ENCODE peak calls at places on chromosome 16, in four cellular contexts. A is esophagus squamous epithelium, H is OCI-LY7, S is cardiac muscle cell. X is an unnamed sample.

GRCh38 chr16:12336158-12336557 is 359.6 kb downstream of the SNX29 start:
- DNase-seq in H (no peak), S (no peak), A (no peak), X (no peak)

GRCh38 chr16:56615353-56615752 is 7.0 kb downstream of the MT2A start:
- DNase-seq in S (no peak), H (no peak), A (no peak), X (no peak)

GRCh38 chr16:14501331-14502255 is 128.5 kb downstream of the PARN start:
- DNase-seq in S (peak; percentile 64), A (no peak), H (no peak), X (peak; percentile 56)

GRCh38 chr16:48013476-48013875 is 142.3 kb downstream of the ABCC12 start:
- DNase-seq in H (no peak), A (no peak), S (no peak), X (no peak)

GRCh38 chr16:80741716-80742115 is 62.7 kb downstream of the CDYL2 start:
- DNase-seq in S (no peak), H (no peak), A (no peak), X (no peak)

GRCh38 chr16:75007443-75007842 is 8.6 kb downstream of the ZNRF1 start:
- DNase-seq in H (no peak), A (no peak), S (no peak), X (no peak)

GRCh38 chr16:674214-674881 is 1.1 kb upstream of the RHBDL1 start:
- DNase-seq in A (no peak), S (no peak), H (no peak), X (no peak)

GRCh38 chr16:75113541-75114121 is 2.9 kb downstream of the LDHD start:
- DNase-seq in H (no peak), S (no peak), A (no peak), X (no peak)

GRCh38 chr16:3744018-3744417 is 26.7 kb upstream of the TRAP1 start:
- DNase-seq in H (no peak), A (no peak), S (no peak), X (no peak)

GRCh38 chr16:3274490-3274889 is 8.8 kb upstream of the ZNF263 start:
- DNase-seq in A (no peak), H (peak; percentile 60), S (peak; percentile 32), X (no peak)

GRCh38 chr16:79184464-79184863 is 416.1 kb downstream of the MAF start:
- DNase-seq in H (no peak), S (no peak), A (no peak), X (no peak)

DNA sequence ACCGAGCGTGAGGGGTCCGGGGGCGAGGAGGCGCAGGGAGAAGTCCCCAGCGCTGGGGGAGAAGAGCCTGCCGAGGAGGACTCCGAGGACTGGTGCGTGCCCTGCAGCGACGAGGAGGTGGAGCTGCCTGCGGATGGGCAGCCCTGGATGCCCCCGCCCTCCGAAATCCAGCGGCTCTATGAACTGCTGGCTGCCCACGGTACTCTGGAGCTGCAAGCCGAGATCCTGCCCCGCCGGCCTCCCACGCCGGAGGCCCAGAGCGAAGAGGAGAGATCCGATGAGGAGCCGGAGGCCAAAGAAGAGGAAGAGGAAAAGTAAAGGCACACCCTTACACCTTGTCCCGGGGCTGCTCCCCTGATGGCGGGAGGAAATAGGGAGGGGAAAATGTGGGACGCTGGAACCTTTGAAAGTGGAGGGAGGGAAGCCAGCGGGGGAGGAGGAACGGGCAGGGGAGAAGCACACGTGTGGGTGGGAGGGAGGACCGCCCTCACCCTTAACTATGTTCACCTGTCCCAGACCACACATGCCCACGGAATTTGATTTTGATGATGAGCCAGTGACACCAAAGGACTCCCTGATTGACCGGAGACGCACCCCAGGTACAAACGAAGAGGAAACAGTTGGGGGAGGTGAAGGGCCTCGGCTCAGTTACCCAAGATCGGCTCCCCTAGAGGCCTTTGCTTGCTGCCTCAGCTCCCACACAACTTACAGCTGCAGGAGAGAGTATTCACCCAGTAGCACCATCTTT is 916 bp downstream of the PAGR1 start:
- DNase-seq in S (peak; percentile 73), H (peak; percentile 80), A (no peak), X (peak; percentile 57)
- H3K4me1 ChIP-seq in S (peaks cover 12% of the 10 kb centered on the region), H (peaks cover 56% of the 10 kb centered on the region), A (peaks cover 43% of the 10 kb centered on the region), X (peaks cover 27% of the 10 kb centered on the region)

DNA sequence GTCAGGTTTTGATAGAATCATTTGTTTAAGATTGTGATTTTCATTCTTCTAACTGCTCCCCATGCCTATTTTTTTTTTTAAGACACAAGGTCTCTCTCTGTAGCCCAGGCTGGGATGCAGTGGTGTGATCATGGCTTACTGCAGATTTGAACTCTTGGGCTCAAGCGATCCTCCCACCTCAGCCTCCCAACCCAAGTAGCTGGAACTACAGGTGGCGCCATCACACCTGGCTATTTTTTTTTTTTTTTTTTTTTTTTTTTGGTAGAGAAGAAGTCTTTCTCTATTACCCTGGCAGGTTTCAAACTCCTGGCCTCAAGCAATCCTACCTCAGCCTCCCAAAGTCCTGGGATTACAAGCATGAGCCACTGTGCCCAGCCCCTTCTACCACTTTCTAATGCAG is 223.3 kb downstream of the CBLN1 start:
- DNase-seq in H (peak; percentile 40), A (no peak), S (no peak), X (no peak)
- H3K4me1 ChIP-seq in H (peaks cover 25% of the 10 kb centered on the region), A (no peaks in the 10 kb centered on the region), S (no peaks in the 10 kb centered on the region), X (no peaks in the 10 kb centered on the region)

GRCh38 chr16:89409161-89409711 is 81.1 kb downstream of the ANKRD11 start:
- DNase-seq in S (no peak), A (no peak), H (no peak), X (no peak)

GRCh38 chr16:89411335-89411850 is 79.0 kb downstream of the ANKRD11 start:
- DNase-seq in H (no peak), S (no peak), A (no peak), X (no peak)

GRCh38 chr16:89408315-89408714 is 82.0 kb downstream of the ANKRD11 start:
- DNase-seq in H (no peak), A (no peak), S (no peak), X (no peak)

GRCh38 chr16:89410794-89411309 is 79.5 kb downstream of the ANKRD11 start:
- DNase-seq in S (no peak), H (no peak), A (no peak), X (no peak)

DNA sequence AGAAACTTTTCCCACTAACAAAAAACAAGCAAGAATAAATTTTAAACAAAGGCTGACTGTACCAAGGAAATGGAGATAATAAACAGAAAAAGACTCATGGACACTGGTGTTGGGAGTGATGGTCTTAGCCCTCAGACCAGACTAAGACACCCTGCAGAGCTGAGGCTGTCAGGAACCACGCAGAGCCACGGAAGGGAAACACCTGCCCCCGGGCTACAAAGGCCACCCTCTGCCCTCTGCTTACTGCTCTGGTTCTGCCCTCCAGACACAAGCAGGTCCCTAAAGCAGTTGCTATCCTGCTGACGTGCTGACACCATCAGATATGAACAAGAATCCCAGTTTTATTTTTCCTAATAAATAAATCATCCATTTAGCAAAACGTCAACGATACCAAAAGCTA is 80.0 kb downstream of the ANKRD11 start:
- DNase-seq in S (no peak), A (no peak), H (no peak), X (no peak)
- H3K4me1 ChIP-seq in S (peaks cover 43% of the 10 kb centered on the region), A (peaks cover 53% of the 10 kb centered on the region), H (peaks cover 25% of the 10 kb centered on the region), X (peaks cover 8% of the 10 kb centered on the region)

GRCh38 chr16:29809031-29809747 is 2.8 kb upstream of the PRRT2 start:
- DNase-seq in H (no peak), S (no peak), A (no peak), X (peak; percentile 46)

GRCh38 chr16:29811896-29812665 is at the start of gene PRRT2:
- DNase-seq in S (peak; percentile 80), H (no peak), A (no peak), X (peak; percentile 75)

GRCh38 chr16:29809850-29810698 is 1.9 kb upstream of the PRRT2 start:
- DNase-seq in H (peak; percentile 43), S (no peak), A (no peak), X (peak; percentile 52)

GRCh38 chr16:29811170-29811895 is 660 bp upstream of the PRRT2 start:
- DNase-seq in S (peak; percentile 99), H (peak; percentile 72), A (no peak), X (peak; percentile 99)

GRCh38 chr16:29810699-29811169 is 1.3 kb upstream of the PRRT2 start:
- DNase-seq in A (no peak), S (no peak), H (no peak), X (no peak)
- H3K4me1 ChIP-seq in A (peaks cover 59% of the 10 kb centered on the region), S (peaks cover 30% of the 10 kb centered on the region), H (peaks cover 53% of the 10 kb centered on the region), X (peaks cover 32% of the 10 kb centered on the region)

X was measured in HAP-1.